ENCODE peak calls at places on chromosomes 2 and 18, in four cellular contexts. One of them, this sample, is unnamed.

GRCh38 chr2:66121946-66122345 is 313.0 kb upstream of the MEIS1 start:
- DNase-seq in T-helper 9 cell: no peak
- DNase-seq in fibroblast of the aortic adventitia: no peak
- DNase-seq in activated T-cell treated with anti-CD3 and anti-CD28 coated beads for 48 hours: no peak
- DNase-seq in this sample: no peak

GRCh38 chr2:47057732-47058012 is 97.4 kb downstream of the STPG4 start:
- DNase-seq in fibroblast of the aortic adventitia: no peak
- DNase-seq in activated T-cell treated with anti-CD3 and anti-CD28 coated beads for 48 hours: no peak
- DNase-seq in T-helper 9 cell: no peak
- DNase-seq in this sample: no peak

GRCh38 chr2:102848366-102848839 is 86.6 kb downstream of the TMEM182 start:
- DNase-seq in T-helper 9 cell: no peak
- DNase-seq in fibroblast of the aortic adventitia: peak; percentile 23
- DNase-seq in activated T-cell treated with anti-CD3 and anti-CD28 coated beads for 48 hours: peak; percentile 25
- DNase-seq in this sample: no peak

GRCh38 chr2:69013123-69013836 is at the start of gene ANTXR1:
- DNase-seq in activated T-cell treated with anti-CD3 and anti-CD28 coated beads for 48 hours: peak; percentile 6
- DNase-seq in T-helper 9 cell: no peak
- DNase-seq in fibroblast of the aortic adventitia: peak; percentile 84
- DNase-seq in this sample: no peak

GRCh38 chr2:82494744-82495143 is 1964.3 kb downstream of the SUCLG1 start:
- DNase-seq in activated T-cell treated with anti-CD3 and anti-CD28 coated beads for 48 hours: no peak
- DNase-seq in fibroblast of the aortic adventitia: no peak
- DNase-seq in T-helper 9 cell: no peak
- DNase-seq in this sample: no peak

GRCh38 chr2:88066543-88066942 is 1.1 kb upstream of the SMYD1 start:
- DNase-seq in activated T-cell treated with anti-CD3 and anti-CD28 coated beads for 48 hours: no peak
- DNase-seq in T-helper 9 cell: no peak
- DNase-seq in fibroblast of the aortic adventitia: no peak
- DNase-seq in this sample: no peak

GRCh38 chr18:36153203-36153602 is 23.5 kb downstream of the ELP2 start:
- DNase-seq in activated T-cell treated with anti-CD3 and anti-CD28 coated beads for 48 hours: no peak
- DNase-seq in fibroblast of the aortic adventitia: peak; percentile 90
- DNase-seq in T-helper 9 cell: no peak
- DNase-seq in this sample: no peak

GRCh38 chr2:48725696-48726494 is 29.6 kb downstream of the LHCGR start:
- DNase-seq in fibroblast of the aortic adventitia: no peak
- DNase-seq in activated T-cell treated with anti-CD3 and anti-CD28 coated beads for 48 hours: no peak
- DNase-seq in T-helper 9 cell: no peak
- DNase-seq in this sample: no peak

GRCh38 chr2:27752551-27753237 is 18.8 kb upstream of the MRPL33 start:
- DNase-seq in activated T-cell treated with anti-CD3 and anti-CD28 coated beads for 48 hours: no peak
- DNase-seq in fibroblast of the aortic adventitia: no peak
- DNase-seq in T-helper 9 cell: no peak
- DNase-seq in this sample: no peak

GRCh38 chr2:67952066-67952465 is 110.7 kb downstream of the C1D start:
- DNase-seq in activated T-cell treated with anti-CD3 and anti-CD28 coated beads for 48 hours: no peak
- DNase-seq in fibroblast of the aortic adventitia: no peak
- DNase-seq in T-helper 9 cell: no peak
- DNase-seq in this sample: no peak

GRCh38 chr2:73255007-73255644 is 21.0 kb downstream of the CCT7 start:
- DNase-seq in T-helper 9 cell: no peak
- DNase-seq in activated T-cell treated with anti-CD3 and anti-CD28 coated beads for 48 hours: no peak
- DNase-seq in fibroblast of the aortic adventitia: no peak
- DNase-seq in this sample: no peak

GRCh38 chr2:128371648-128372345 is 53.1 kb upstream of the HS6ST1 start:
- DNase-seq in T-helper 9 cell: no peak
- DNase-seq in fibroblast of the aortic adventitia: no peak
- DNase-seq in activated T-cell treated with anti-CD3 and anti-CD28 coated beads for 48 hours: no peak
- DNase-seq in this sample: no peak

GRCh38 chr2:218810251-218810650 is 21.4 kb downstream of the PRKAG3 start:
- DNase-seq in fibroblast of the aortic adventitia: no peak
- DNase-seq in T-helper 9 cell: no peak
- DNase-seq in activated T-cell treated with anti-CD3 and anti-CD28 coated beads for 48 hours: no peak
- DNase-seq in this sample: no peak

GRCh38 chr18:38081516-38081915 is 515.9 kb upstream of the CELF4 start:
- DNase-seq in fibroblast of the aortic adventitia: no peak
- DNase-seq in activated T-cell treated with anti-CD3 and anti-CD28 coated beads for 48 hours: no peak
- DNase-seq in T-helper 9 cell: no peak
- DNase-seq in this sample: no peak

GRCh38 chr2:9001229-9001628 is 2.3 kb downstream of the MBOAT2 start:
- DNase-seq in activated T-cell treated with anti-CD3 and anti-CD28 coated beads for 48 hours: no peak
- DNase-seq in fibroblast of the aortic adventitia: peak; percentile 37
- DNase-seq in T-helper 9 cell: no peak
- DNase-seq in this sample: no peak

GRCh38 chr2:129709030-129709955 is 270.2 kb upstream of the RAB6C start:
- DNase-seq in T-helper 9 cell: no peak
- DNase-seq in activated T-cell treated with anti-CD3 and anti-CD28 coated beads for 48 hours: no peak
- DNase-seq in fibroblast of the aortic adventitia: no peak
- DNase-seq in this sample: no peak

GRCh38 chr2:88054300-88055048 is 1.1 kb downstream of the KRCC1 start:
- DNase-seq in fibroblast of the aortic adventitia: peak; percentile 30
- DNase-seq in T-helper 9 cell: no peak
- DNase-seq in activated T-cell treated with anti-CD3 and anti-CD28 coated beads for 48 hours: no peak
- DNase-seq in this sample: no peak

GRCh38 chr2:160918909-160919503 is 241.2 kb upstream of the TANK start:
- DNase-seq in activated T-cell treated with anti-CD3 and anti-CD28 coated beads for 48 hours: peak; percentile 18
- DNase-seq in T-helper 9 cell: peak; percentile 5
- DNase-seq in fibroblast of the aortic adventitia: peak; percentile 65
- DNase-seq in this sample: peak; percentile 1

GRCh38 chr2:29009711-29010677 is 28.9 kb downstream of the TOGARAM2 start:
- DNase-seq in T-helper 9 cell: no peak
- DNase-seq in activated T-cell treated with anti-CD3 and anti-CD28 coated beads for 48 hours: no peak
- DNase-seq in fibroblast of the aortic adventitia: no peak
- DNase-seq in this sample: no peak